ENCODE peak calls at places on chromosome 11, in seven cellular contexts. E is NCI-H748 treated with DMSO at 0.1 percent for 48 hours; T is stimulated activated naive CD4-positive, alpha-beta T cell; L is stimulated activated CD4-positive, alpha-beta T cell treated with anti-CD3 and anti-CD28 coated beads, Interleukin-4, amount 100 ng/mL, for 1 hour; O is left ventricle myocardium inferior; F is naive thymus-derived CD8-positive, alpha-beta T cell; V is amniotic stem cell. H is an unnamed sample.

GRCh38 chr11:23725752-23726151 is 771.1 kb upstream of the LUZP2 start:
- DNase-seq in E (no peak), T (no peak), L (no peak), O (no peak), F (no peak), V (no peak), H (no peak)

GRCh38 chr11:11370263-11371060 is 17.4 kb upstream of the CSNK2A3 start:
- DNase-seq in E (no peak), T (no peak), L (no peak), O (no peak), F (no peak), V (no peak), H (no peak)

GRCh38 chr11:60988658-60989057 is 17.2 kb downstream of the CD6 start:
- DNase-seq in E (no peak), T (no peak), L (peak; percentile 42), O (no peak), F (no peak), V (no peak), H (no peak)

GRCh38 chr11:118046051-118046963 is 30.6 kb upstream of the TMPRSS4 start:
- DNase-seq in E (no peak), T (peak; percentile 50), L (no peak), O (no peak), F (peak; percentile 79), V (no peak), H (no peak)

GRCh38 chr11:58867556-58867955 is 23.1 kb upstream of the GLYATL2 start:
- DNase-seq in E (no peak), T (no peak), L (no peak), O (no peak), F (no peak), V (no peak), H (no peak)

GRCh38 chr11:114326151-114326550 is 30.0 kb downstream of the NNMT start:
- DNase-seq in E (no peak), T (no peak), L (no peak), O (no peak), F (no peak), V (no peak), H (no peak)

GRCh38 chr11:100681064-100681502 is 6.0 kb upstream of the ARHGAP42 start:
- DNase-seq in E (peak; percentile 70), T (no peak), L (no peak), O (peak; percentile 50), F (no peak), V (no peak), H (no peak)

GRCh38 chr11:88169881-88170280 is 5.4 kb downstream of the RAB38 start:
- DNase-seq in E (no peak), T (no peak), L (no peak), O (no peak), F (no peak), V (no peak), H (no peak)

GRCh38 chr11:39541945-39542351 is 1917.5 kb downstream of the LRRC4C start:
- DNase-seq in E (no peak), T (no peak), L (no peak), O (no peak), F (no peak), V (no peak), H (no peak)

GRCh38 chr11:69699213-69699612 is 4.6 kb downstream of the FGF19 start:
- DNase-seq in E (no peak), T (no peak), L (no peak), O (no peak), F (no peak), V (no peak), H (no peak)

GRCh38 chr11:117022526-117022925 is 75.7 kb downstream of the SIK3 start:
- DNase-seq in E (no peak), T (no peak), L (no peak), O (no peak), F (no peak), V (no peak), H (no peak)

H was measured in pulmonary artery endothelial cell.